ENCODE peak calls at places on chromosomes 11 and 22, in nine cellular contexts. One of them, this sample, is unnamed.

GRCh38 chr22:38417252-38418060 is 37.5 kb downstream of the KCNJ4 start:
- DNase-seq in AG04450: no peak
- DNase-seq in bronchial epithelial cell: no peak
- DNase-seq in epithelial cell of esophagus: no peak
- DNase-seq in lower leg skin: no peak
- DNase-seq in GM12865: no peak
- DNase-seq in cardiac fibroblast: no peak
- DNase-seq in Caco-2: peak; percentile 9
- DNase-seq in tibial artery: no peak
- DNase-seq in this sample: no peak

GRCh38 chr22:37020192-37020479 is 594 bp downstream of the MPST start:
- DNase-seq in AG04450: no peak
- DNase-seq in bronchial epithelial cell: peak; percentile 53
- DNase-seq in epithelial cell of esophagus: peak; percentile 75
- DNase-seq in lower leg skin: no peak
- DNase-seq in GM12865: peak; percentile 24
- DNase-seq in cardiac fibroblast: peak; percentile 63
- DNase-seq in Caco-2: no peak
- DNase-seq in tibial artery: peak; percentile 39
- DNase-seq in this sample: peak; percentile 50

GRCh38 chr11:113690619-113691569 is 15.2 kb downstream of the TMPRSS5 start:
- DNase-seq in AG04450: no peak
- DNase-seq in bronchial epithelial cell: peak; percentile 76
- DNase-seq in epithelial cell of esophagus: peak; percentile 89
- DNase-seq in lower leg skin: no peak
- DNase-seq in GM12865: peak; percentile 9
- DNase-seq in cardiac fibroblast: peak; percentile 71
- DNase-seq in Caco-2: peak; percentile 80
- DNase-seq in tibial artery: no peak
- DNase-seq in this sample: peak; percentile 73

GRCh38 chr22:35839811-35840739 is 122.4 kb downstream of the APOL5 start:
- DNase-seq in AG04450: peak; percentile 96
- DNase-seq in bronchial epithelial cell: peak; percentile 94
- DNase-seq in epithelial cell of esophagus: peak; percentile 98
- DNase-seq in lower leg skin: peak; percentile 82
- DNase-seq in GM12865: peak; percentile 35
- DNase-seq in cardiac fibroblast: peak; percentile 98
- DNase-seq in Caco-2: peak; percentile 95
- DNase-seq in tibial artery: peak; percentile 83
- DNase-seq in this sample: peak; percentile 97

GRCh38 chr22:37627545-37627944 is 11.9 kb upstream of the SH3BP1 start:
- DNase-seq in AG04450: no peak
- DNase-seq in bronchial epithelial cell: no peak
- DNase-seq in epithelial cell of esophagus: no peak
- DNase-seq in lower leg skin: no peak
- DNase-seq in GM12865: peak; percentile 55
- DNase-seq in cardiac fibroblast: no peak
- DNase-seq in Caco-2: no peak
- DNase-seq in tibial artery: no peak
- DNase-seq in this sample: no peak

GRCh38 chr11:112421854-112422253 is 161.2 kb upstream of the PLET1 start:
- DNase-seq in AG04450: no peak
- DNase-seq in bronchial epithelial cell: no peak
- DNase-seq in epithelial cell of esophagus: no peak
- DNase-seq in lower leg skin: no peak
- DNase-seq in GM12865: no peak
- DNase-seq in cardiac fibroblast: no peak
- DNase-seq in Caco-2: no peak
- DNase-seq in tibial artery: no peak
- DNase-seq in this sample: no peak

GRCh38 chr11:128906185-128907065 is 15.3 kb downstream of the KCNJ5 start:
- DNase-seq in AG04450: no peak
- DNase-seq in bronchial epithelial cell: no peak
- DNase-seq in epithelial cell of esophagus: no peak
- DNase-seq in lower leg skin: no peak
- DNase-seq in GM12865: no peak
- DNase-seq in cardiac fibroblast: no peak
- DNase-seq in Caco-2: no peak
- DNase-seq in tibial artery: no peak
- DNase-seq in this sample: no peak

GRCh38 chr22:45887202-45888131 is 89.5 kb downstream of the WNT7B start:
- DNase-seq in AG04450: no peak
- DNase-seq in bronchial epithelial cell: peak; percentile 65
- DNase-seq in epithelial cell of esophagus: peak; percentile 78
- DNase-seq in lower leg skin: no peak
- DNase-seq in GM12865: no peak
- DNase-seq in cardiac fibroblast: no peak
- DNase-seq in Caco-2: peak; percentile 32
- DNase-seq in tibial artery: no peak
- DNase-seq in this sample: no peak

GRCh38 chr11:126739499-126740145 is 260.9 kb downstream of the KIRREL3 start:
- DNase-seq in AG04450: no peak
- DNase-seq in bronchial epithelial cell: no peak
- DNase-seq in epithelial cell of esophagus: no peak
- DNase-seq in lower leg skin: no peak
- DNase-seq in GM12865: no peak
- DNase-seq in cardiac fibroblast: peak; percentile 4
- DNase-seq in Caco-2: no peak
- DNase-seq in tibial artery: no peak
- DNase-seq in this sample: no peak

GRCh38 chr11:107018902-107019493 is 722 bp upstream of the GUCY1A2 start:
- DNase-seq in AG04450: peak; percentile 16
- DNase-seq in bronchial epithelial cell: peak; percentile 41
- DNase-seq in epithelial cell of esophagus: peak; percentile 82
- DNase-seq in lower leg skin: peak; percentile 30
- DNase-seq in GM12865: no peak
- DNase-seq in cardiac fibroblast: peak; percentile 72
- DNase-seq in Caco-2: peak; percentile 80
- DNase-seq in tibial artery: peak; percentile 43
- DNase-seq in this sample: peak; percentile 84

DNA sequence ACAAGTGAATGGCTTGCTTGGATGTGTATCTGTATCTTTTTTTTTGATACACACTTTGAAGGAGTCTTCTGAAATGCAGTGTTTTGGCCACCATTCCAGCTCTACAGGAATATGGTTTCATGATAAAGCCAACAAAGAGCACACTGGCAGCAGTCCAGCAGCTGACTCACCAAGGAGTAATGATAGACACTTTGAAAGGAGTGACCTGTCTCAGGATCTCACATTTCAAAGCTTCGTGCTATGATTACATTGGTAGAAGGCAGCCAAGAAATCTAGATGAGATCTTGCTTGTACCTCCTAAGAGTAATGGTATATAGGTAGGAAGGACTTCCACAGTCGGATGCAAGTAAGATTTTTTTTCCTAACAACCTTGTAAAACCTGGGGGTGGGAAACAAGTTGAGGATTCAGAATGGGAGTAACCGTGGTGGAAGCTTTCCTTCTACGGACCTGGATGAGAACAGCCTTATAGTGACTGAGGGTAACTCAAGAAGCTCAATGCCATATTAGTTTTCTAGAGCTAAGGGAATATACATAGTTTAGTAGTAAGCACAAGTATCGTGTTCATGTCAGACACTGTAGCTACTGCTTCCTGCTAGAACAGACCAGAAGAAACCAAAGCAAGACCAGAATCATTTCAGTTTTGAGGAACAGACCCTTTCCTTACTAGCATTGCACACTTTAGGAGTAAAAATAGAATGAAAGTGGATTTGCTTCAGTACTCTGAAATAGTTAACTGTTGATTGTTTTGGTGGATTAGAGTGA is 25.0 kb downstream of the MTMR3 start:
- DNase-seq in AG04450: peak; percentile 96
- DNase-seq in bronchial epithelial cell: peak; percentile 98
- DNase-seq in epithelial cell of esophagus: peak; percentile 98
- DNase-seq in lower leg skin: peak; percentile 68
- DNase-seq in GM12865: peak; percentile 4
- DNase-seq in cardiac fibroblast: peak; percentile 93
- DNase-seq in Caco-2: peak; percentile 44
- DNase-seq in tibial artery: peak; percentile 64
- DNase-seq in this sample: peak; percentile 97
- H3K4me3 ChIP-seq in AG04450: no peak overlapping the region
- H3K4me3 ChIP-seq in bronchial epithelial cell: no peak overlapping the region
- H3K4me3 ChIP-seq in epithelial cell of esophagus: no peak overlapping the region
- H3K4me3 ChIP-seq in lower leg skin: no peak overlapping the region
- H3K4me3 ChIP-seq in GM12865: no peak overlapping the region
- H3K4me3 ChIP-seq in cardiac fibroblast: no peak overlapping the region
- H3K4me3 ChIP-seq in Caco-2: no peak overlapping the region
- H3K4me3 ChIP-seq in tibial artery: no peak overlapping the region
- H3K4me3 ChIP-seq in this sample: no peak overlapping the region

GRCh38 chr11:69353696-69354544 is 60.0 kb downstream of the MYEOV start:
- DNase-seq in AG04450: no peak
- DNase-seq in bronchial epithelial cell: peak; percentile 32
- DNase-seq in epithelial cell of esophagus: peak; percentile 54
- DNase-seq in lower leg skin: peak; percentile 9
- DNase-seq in GM12865: no peak
- DNase-seq in cardiac fibroblast: no peak
- DNase-seq in Caco-2: no peak
- DNase-seq in tibial artery: no peak
- DNase-seq in this sample: peak; percentile 24
- TF ChIP-seq CTCF in AG04450: no peak
- TF ChIP-seq CTCF in bronchial epithelial cell: no peak
- TF ChIP-seq CTCF in epithelial cell of esophagus: no peak
- TF ChIP-seq CTCF in lower leg skin: no peak
- TF ChIP-seq CTCF in GM12865: no peak
- TF ChIP-seq CTCF in cardiac fibroblast: no peak
- TF ChIP-seq CTCF in Caco-2: no peak
- TF ChIP-seq CTCF in tibial artery: no peak
- TF ChIP-seq CTCF in this sample: no peak

GRCh38 chr22:33404723-33405122 is 346.5 kb upstream of the SYN3 start:
- DNase-seq in AG04450: no peak
- DNase-seq in bronchial epithelial cell: no peak
- DNase-seq in epithelial cell of esophagus: no peak
- DNase-seq in lower leg skin: no peak
- DNase-seq in GM12865: no peak
- DNase-seq in cardiac fibroblast: no peak
- DNase-seq in Caco-2: no peak
- DNase-seq in tibial artery: no peak
- DNase-seq in this sample: no peak

GRCh38 chr22:33405194-33405593 is 347.0 kb upstream of the SYN3 start:
- DNase-seq in AG04450: no peak
- DNase-seq in bronchial epithelial cell: no peak
- DNase-seq in epithelial cell of esophagus: no peak
- DNase-seq in lower leg skin: no peak
- DNase-seq in GM12865: no peak
- DNase-seq in cardiac fibroblast: no peak
- DNase-seq in Caco-2: no peak
- DNase-seq in tibial artery: no peak
- DNase-seq in this sample: no peak

GRCh38 chr22:33409134-33409533 is 351.0 kb upstream of the SYN3 start:
- DNase-seq in AG04450: no peak
- DNase-seq in bronchial epithelial cell: no peak
- DNase-seq in epithelial cell of esophagus: no peak
- DNase-seq in lower leg skin: no peak
- DNase-seq in GM12865: no peak
- DNase-seq in cardiac fibroblast: no peak
- DNase-seq in Caco-2: no peak
- DNase-seq in tibial artery: no peak
- DNase-seq in this sample: no peak
- H3K4me3 ChIP-seq in AG04450: no peak overlapping the region
- H3K4me3 ChIP-seq in bronchial epithelial cell: no peak overlapping the region
- H3K4me3 ChIP-seq in epithelial cell of esophagus: no peak overlapping the region
- H3K4me3 ChIP-seq in lower leg skin: no peak overlapping the region
- H3K4me3 ChIP-seq in GM12865: no peak overlapping the region
- H3K4me3 ChIP-seq in cardiac fibroblast: no peak overlapping the region
- H3K4me3 ChIP-seq in Caco-2: no peak overlapping the region
- H3K4me3 ChIP-seq in tibial artery: no peak overlapping the region
- H3K4me3 ChIP-seq in this sample: no peak overlapping the region

DNA sequence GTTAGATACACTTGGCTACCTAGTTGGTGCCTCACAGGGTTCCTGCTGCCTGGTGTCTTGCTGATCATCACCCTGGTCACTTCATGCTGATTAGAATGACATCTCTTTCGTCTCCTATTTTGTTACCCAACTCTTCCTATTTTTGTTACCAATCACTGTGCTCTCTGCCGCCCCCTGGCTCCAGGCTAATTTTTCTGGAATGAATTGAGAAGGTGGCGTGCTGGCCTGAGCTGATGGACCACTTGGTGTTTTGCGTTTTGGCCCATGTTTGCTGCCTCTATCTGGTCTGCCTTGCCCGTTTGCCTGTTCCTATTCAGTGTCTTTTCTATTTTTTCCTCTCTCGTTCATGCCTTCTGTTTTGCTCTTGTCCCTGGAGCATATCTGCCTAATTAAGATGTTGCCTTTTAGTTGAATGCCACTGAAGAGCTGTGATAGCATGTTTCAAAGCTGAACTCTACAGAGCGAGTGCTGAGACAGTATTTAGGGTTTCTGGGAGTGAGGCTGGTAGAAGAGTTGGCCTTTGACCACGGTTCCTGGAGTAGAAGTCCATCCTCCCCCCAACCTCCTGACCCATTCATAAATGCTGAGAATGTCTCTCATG is 5.9 kb upstream of the ATF4 start:
- DNase-seq in AG04450: no peak
- DNase-seq in bronchial epithelial cell: no peak
- DNase-seq in epithelial cell of esophagus: peak; percentile 52
- DNase-seq in lower leg skin: no peak
- DNase-seq in GM12865: peak; percentile 41
- DNase-seq in cardiac fibroblast: peak; percentile 65
- DNase-seq in Caco-2: no peak
- DNase-seq in tibial artery: peak; percentile 66
- DNase-seq in this sample: peak; percentile 32
- TF ChIP-seq CTCF in AG04450: peak; percentile 82
- TF ChIP-seq CTCF in bronchial epithelial cell: peak; percentile 73
- TF ChIP-seq CTCF in epithelial cell of esophagus: peak; percentile 82
- TF ChIP-seq CTCF in lower leg skin: no peak
- TF ChIP-seq CTCF in GM12865: peak; percentile 65
- TF ChIP-seq CTCF in cardiac fibroblast: peak; percentile 81
- TF ChIP-seq CTCF in Caco-2: peak; percentile 72
- TF ChIP-seq CTCF in tibial artery: peak; percentile 64
- TF ChIP-seq CTCF in this sample: peak; percentile 85

This sample was measured in astrocyte of the spinal cord.